ENCODE peak calls at places on chromosomes 12 and 14, in five cellular contexts. One of them, this sample, is unnamed.

GRCh38 chr14:92382677-92383076 is 59.7 kb downstream of the SLC24A4 start:
- DNase-seq in fibroblast of lung: no peak
- DNase-seq in mammary epithelial cell: peak
- DNase-seq in PC-9: peak
- DNase-seq in neural progenitor cell: peak
- DNase-seq in this sample: peak

GRCh38 chr14:60904381-60904780 is 76.5 kb downstream of the TRMT5 start:
- DNase-seq in mammary epithelial cell: no peak
- DNase-seq in PC-9: no peak
- DNase-seq in neural progenitor cell: no peak
- DNase-seq in fibroblast of lung: peak
- DNase-seq in this sample: no peak

GRCh38 chr12:113932411-113933196 is 33.5 kb downstream of the RBM19 start:
- DNase-seq in PC-9: no peak
- DNase-seq in fibroblast of lung: peak
- DNase-seq in neural progenitor cell: peak
- DNase-seq in mammary epithelial cell: no peak
- DNase-seq in this sample: no peak

GRCh38 chr12:22105542-22105941 is 59.5 kb downstream of the CMAS start:
- DNase-seq in neural progenitor cell: no peak
- DNase-seq in fibroblast of lung: peak
- DNase-seq in mammary epithelial cell: peak
- DNase-seq in PC-9: no peak
- DNase-seq in this sample: no peak

GRCh38 chr12:43292699-43293098 is 259.3 kb downstream of the ADAMTS20 start:
- DNase-seq in mammary epithelial cell: peak
- DNase-seq in PC-9: no peak
- DNase-seq in fibroblast of lung: peak
- DNase-seq in neural progenitor cell: no peak
- DNase-seq in this sample: peak

GRCh38 chr12:105596731-105597130 is 266.2 kb downstream of the C12orf75 start:
- DNase-seq in neural progenitor cell: no peak
- DNase-seq in fibroblast of lung: no peak
- DNase-seq in PC-9: no peak
- DNase-seq in mammary epithelial cell: peak
- DNase-seq in this sample: no peak

GRCh38 chr12:108332791-108333382 is 6.2 kb downstream of the CMKLR1 start:
- DNase-seq in neural progenitor cell: no peak
- DNase-seq in PC-9: no peak
- DNase-seq in mammary epithelial cell: no peak
- DNase-seq in fibroblast of lung: no peak
- DNase-seq in this sample: no peak

GRCh38 chr12:84313326-84313675 is 599.3 kb downstream of the SLC6A15 start:
- DNase-seq in fibroblast of lung: no peak
- DNase-seq in neural progenitor cell: no peak
- DNase-seq in PC-9: no peak
- DNase-seq in mammary epithelial cell: no peak
- DNase-seq in this sample: no peak

GRCh38 chr14:70753518-70753953 is 55.8 kb downstream of the MAP3K9 start:
- DNase-seq in neural progenitor cell: no peak
- DNase-seq in mammary epithelial cell: no peak
- DNase-seq in PC-9: no peak
- DNase-seq in fibroblast of lung: no peak
- DNase-seq in this sample: peak

GRCh38 chr14:101461891-101462290 is 99.4 kb upstream of the DIO3 start:
- DNase-seq in PC-9: no peak
- DNase-seq in mammary epithelial cell: no peak
- DNase-seq in fibroblast of lung: no peak
- DNase-seq in neural progenitor cell: no peak
- DNase-seq in this sample: no peak

GRCh38 chr12:42372154-42372791 is 46.3 kb downstream of the PPHLN1 start:
- DNase-seq in neural progenitor cell: peak
- DNase-seq in mammary epithelial cell: peak
- DNase-seq in fibroblast of lung: peak
- DNase-seq in PC-9: peak
- DNase-seq in this sample: peak

GRCh38 chr12:104720346-104721064 is 237.6 kb downstream of the SLC41A2 start:
- DNase-seq in PC-9: no peak
- DNase-seq in neural progenitor cell: no peak
- DNase-seq in fibroblast of lung: peak
- DNase-seq in mammary epithelial cell: no peak
- DNase-seq in this sample: no peak

DNA sequence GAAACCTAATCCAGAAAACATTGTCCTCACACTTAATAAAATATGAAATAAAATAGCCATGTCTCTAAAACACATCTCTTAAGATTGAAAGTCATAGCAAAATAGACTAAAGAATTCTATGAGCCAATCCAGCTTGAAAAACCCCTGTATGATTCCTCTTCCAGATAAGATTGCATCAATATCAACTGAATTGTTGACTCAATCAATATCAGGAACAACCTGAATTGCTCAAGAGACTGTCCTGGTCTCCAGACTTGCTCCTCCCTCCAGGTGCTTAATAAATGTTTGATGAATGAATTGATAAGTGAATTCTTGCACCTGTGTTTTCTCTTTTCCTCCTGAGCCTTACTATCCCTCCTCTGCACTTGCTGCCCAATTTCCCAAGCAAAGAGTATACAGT is 162.1 kb downstream of the NTF3 start:
- DNase-seq in PC-9: no peak
- DNase-seq in neural progenitor cell: no peak
- DNase-seq in fibroblast of lung: no peak
- DNase-seq in mammary epithelial cell: no peak
- DNase-seq in this sample: no peak
- TF ChIP-seq EZH2 in PC-9: no peak
- TF ChIP-seq EZH2 in neural progenitor cell: no peak
- TF ChIP-seq EZH2 in fibroblast of lung: no peak
- TF ChIP-seq EZH2 in mammary epithelial cell: no peak
- TF ChIP-seq EZH2 in this sample: no peak

GRCh38 chr12:47193066-47193465 is 113.3 kb upstream of the AMIGO2 start:
- DNase-seq in mammary epithelial cell: no peak
- DNase-seq in neural progenitor cell: no peak
- DNase-seq in fibroblast of lung: no peak
- DNase-seq in PC-9: no peak
- DNase-seq in this sample: no peak
- H3K4me2 ChIP-seq in mammary epithelial cell: no peak
- H3K4me2 ChIP-seq in neural progenitor cell: peak
- H3K4me2 ChIP-seq in fibroblast of lung: no peak
- H3K4me2 ChIP-seq in PC-9: no peak
- H3K4me2 ChIP-seq in this sample: no peak

DNA sequence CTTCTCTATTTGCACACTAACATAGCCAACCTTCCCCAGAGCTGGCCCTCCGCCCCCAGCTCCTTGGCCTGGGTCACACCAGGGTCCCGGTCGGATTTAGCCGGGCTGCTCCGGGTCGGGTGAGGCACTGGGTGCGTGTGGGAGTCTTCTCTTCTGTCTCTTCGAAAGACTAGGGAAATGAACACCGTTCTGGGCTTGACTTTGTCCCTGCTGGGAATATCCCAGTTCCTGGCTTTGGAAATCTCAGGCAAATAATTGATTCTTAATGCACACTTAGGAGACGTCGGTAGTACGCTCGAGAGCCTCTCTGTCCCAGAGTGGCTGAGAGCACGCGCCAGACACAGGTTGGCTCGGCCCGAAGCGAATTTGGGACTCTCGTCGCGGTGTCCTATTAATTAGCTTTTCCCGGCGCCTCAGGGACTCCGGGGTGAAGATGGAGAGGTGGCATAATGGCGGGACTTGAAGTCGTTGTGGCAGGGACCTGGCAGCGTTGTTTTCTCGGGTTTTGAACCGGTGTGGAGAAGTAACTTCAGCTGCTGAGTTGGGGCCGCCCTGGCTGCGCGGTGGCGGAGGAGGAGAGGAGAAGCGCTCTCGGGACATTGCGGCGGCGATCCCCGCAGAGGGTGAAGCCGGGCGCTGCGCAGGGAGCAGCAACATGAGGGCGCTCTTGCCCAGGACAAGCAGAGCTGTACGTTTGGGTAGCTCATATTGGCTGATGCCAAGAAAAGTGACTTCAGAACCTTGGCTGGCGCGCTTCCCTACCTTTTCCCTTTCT is 7.5 kb downstream of the FOXG1 start:
- DNase-seq in neural progenitor cell: peak
- DNase-seq in PC-9: no peak
- DNase-seq in fibroblast of lung: peak
- DNase-seq in mammary epithelial cell: no peak
- DNase-seq in this sample: no peak
- TF ChIP-seq EZH2 in neural progenitor cell: peak
- TF ChIP-seq EZH2 in PC-9: no peak
- TF ChIP-seq EZH2 in fibroblast of lung: peak
- TF ChIP-seq EZH2 in mammary epithelial cell: peak
- TF ChIP-seq EZH2 in this sample: no peak

DNA sequence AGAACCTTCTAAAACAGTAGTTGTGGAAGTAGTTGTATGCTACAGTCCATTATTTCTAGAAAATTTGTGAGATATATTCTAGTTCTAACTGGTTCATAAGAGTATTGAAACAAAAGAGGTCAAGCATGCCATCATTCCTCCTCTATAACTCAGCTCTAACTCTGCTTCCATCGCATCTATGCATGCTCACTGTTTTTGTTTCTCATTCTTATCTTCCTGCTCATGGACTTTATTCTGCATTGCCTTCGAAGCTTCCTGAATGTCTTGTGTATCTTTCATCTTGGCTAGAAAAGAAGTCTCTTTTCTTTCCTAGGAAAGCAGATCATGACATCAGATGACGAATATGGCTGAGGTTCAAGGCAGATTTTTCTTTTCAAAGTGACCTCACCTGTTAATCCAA is 402 bp downstream of the LMNTD1 start:
- DNase-seq in PC-9: no peak
- DNase-seq in neural progenitor cell: no peak
- DNase-seq in fibroblast of lung: no peak
- DNase-seq in mammary epithelial cell: no peak
- DNase-seq in this sample: no peak
- H3K4me2 ChIP-seq in PC-9: no peak
- H3K4me2 ChIP-seq in neural progenitor cell: no peak
- H3K4me2 ChIP-seq in fibroblast of lung: no peak
- H3K4me2 ChIP-seq in mammary epithelial cell: no peak
- H3K4me2 ChIP-seq in this sample: no peak